ENCODE peak calls at places on chromosomes 4 and X, in nine cellular contexts. V, M, A, O, P, U, T, F and N are unnamed samples.

GRCh38 chr4:94595880-94596483 is 144.2 kb downstream of the PDLIM5 start:
- DNase-seq in V (peak), M (no peak), A (peak), O (no peak), P (no peak), U (peak), T (peak), F (peak), N (no peak)

GRCh38 chrX:42976729-42977366 is 198.9 kb upstream of the PPP1R2C start:
- DNase-seq in V (no peak), M (no peak), A (peak), O (no peak), P (no peak), U (no peak), T (no peak), F (peak), N (no peak)

GRCh38 chr4:88846232-88846790 is 148.7 kb upstream of the NAP1L5 start:
- DNase-seq in V (peak), M (no peak), A (no peak), O (no peak), P (no peak), U (peak), T (peak), F (no peak), N (no peak)

GRCh38 chrX:99172958-99173357 is 1237.1 kb downstream of the PCDH19 start:
- DNase-seq in V (no peak), M (no peak), A (no peak), O (no peak), P (no peak), U (no peak), T (no peak), F (no peak), N (no peak)

GRCh38 chr4:114659386-114660008 is 60.9 kb downstream of the UGT8 start:
- DNase-seq in V (peak), M (peak), A (peak), O (peak), P (no peak), U (peak), T (peak), F (peak), N (peak)

GRCh38 chr4:61734409-61734808 is 534.3 kb downstream of the ADGRL3 start:
- DNase-seq in V (no peak), M (no peak), A (no peak), O (no peak), P (no peak), U (no peak), T (no peak), F (no peak), N (no peak)

GRCh38 chrX:56783450-56783831 is 54.4 kb downstream of the NBDY start:
- DNase-seq in V (no peak), M (no peak), A (peak), O (no peak), P (no peak), U (peak), T (no peak), F (no peak), N (no peak)

GRCh38 chr4:19309365-19309764 is 942.3 kb upstream of the SLIT2 start:
- DNase-seq in V (peak), M (no peak), A (no peak), O (no peak), P (no peak), U (peak), T (peak), F (peak), N (no peak)

GRCh38 chrX:151153086-151153485 is 23.3 kb upstream of the GPR50 start:
- DNase-seq in V (peak), M (no peak), A (peak), O (no peak), P (no peak), U (peak), T (peak), F (peak), N (no peak)

GRCh38 chrX:150906694-150907093 is 8.2 kb upstream of the CD99L2 start:
- DNase-seq in V (no peak), M (no peak), A (no peak), O (no peak), P (no peak), U (no peak), T (no peak), F (no peak), N (no peak)

GRCh38 chrX:153384390-153384789 is 16.8 kb downstream of the PNMA6E start:
- DNase-seq in V (no peak), M (no peak), A (no peak), O (no peak), P (no peak), U (no peak), T (no peak), F (no peak), N (no peak)
- TF ChIP-seq CTCF in V (no peak), M (no peak), A (no peak), O (no peak), P (no peak), U (no peak), T (no peak), F (no peak), N (no peak)

DNA sequence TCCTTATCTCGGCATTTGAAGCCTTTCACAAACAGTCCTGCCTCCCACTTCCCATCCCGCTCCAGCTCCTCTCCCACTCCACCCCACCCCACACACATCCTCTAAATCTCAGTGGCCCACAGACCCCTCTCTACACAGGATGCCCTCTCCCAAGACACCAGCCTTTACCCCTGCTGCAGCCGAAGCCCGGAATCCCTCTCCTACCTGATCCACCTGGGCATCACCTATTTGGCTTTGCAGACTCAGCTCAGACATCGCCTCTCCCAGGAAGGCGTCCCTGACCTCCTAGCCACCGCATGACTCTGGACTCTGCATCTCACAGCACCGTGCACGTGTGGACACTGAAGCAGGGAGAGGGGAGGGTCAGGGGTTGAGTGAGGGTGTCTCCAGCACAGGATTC is 11.5 kb downstream of the PPP2R2C start:
- DNase-seq in V (no peak), M (no peak), A (no peak), O (no peak), P (peak), U (no peak), T (no peak), F (no peak), N (peak)
- TF ChIP-seq CTCF in V (no peak), M (no peak), A (no peak), O (no peak), P (no peak), U (no peak), T (no peak), F (no peak), N (no peak)

DNA sequence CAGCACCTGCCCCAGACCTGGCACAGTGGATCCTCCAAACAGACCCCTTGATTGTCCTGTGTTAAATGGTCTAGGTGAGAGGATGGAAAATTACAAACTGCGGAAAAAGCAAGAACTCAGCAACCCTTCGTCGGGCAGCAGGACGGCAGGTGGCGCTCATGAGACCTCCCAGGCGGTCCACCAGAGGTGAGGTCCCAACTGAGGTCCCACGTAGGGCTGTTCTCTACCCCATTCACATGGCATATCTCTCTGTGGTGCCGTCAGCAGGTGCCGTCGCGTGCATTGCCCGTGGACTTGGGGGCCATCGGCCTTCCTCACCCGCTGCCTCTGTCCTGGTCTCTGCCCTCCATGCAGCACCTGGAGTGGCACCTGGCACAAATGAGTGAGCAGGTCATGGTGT is 88.2 kb downstream of the CRMP1 start:
- DNase-seq in V (no peak), M (no peak), A (peak), O (no peak), P (no peak), U (no peak), T (no peak), F (no peak), N (no peak)
- TF ChIP-seq CTCF in V (no peak), M (no peak), A (peak), O (no peak), P (no peak), U (no peak), T (no peak), F (no peak), N (no peak)

DNA sequence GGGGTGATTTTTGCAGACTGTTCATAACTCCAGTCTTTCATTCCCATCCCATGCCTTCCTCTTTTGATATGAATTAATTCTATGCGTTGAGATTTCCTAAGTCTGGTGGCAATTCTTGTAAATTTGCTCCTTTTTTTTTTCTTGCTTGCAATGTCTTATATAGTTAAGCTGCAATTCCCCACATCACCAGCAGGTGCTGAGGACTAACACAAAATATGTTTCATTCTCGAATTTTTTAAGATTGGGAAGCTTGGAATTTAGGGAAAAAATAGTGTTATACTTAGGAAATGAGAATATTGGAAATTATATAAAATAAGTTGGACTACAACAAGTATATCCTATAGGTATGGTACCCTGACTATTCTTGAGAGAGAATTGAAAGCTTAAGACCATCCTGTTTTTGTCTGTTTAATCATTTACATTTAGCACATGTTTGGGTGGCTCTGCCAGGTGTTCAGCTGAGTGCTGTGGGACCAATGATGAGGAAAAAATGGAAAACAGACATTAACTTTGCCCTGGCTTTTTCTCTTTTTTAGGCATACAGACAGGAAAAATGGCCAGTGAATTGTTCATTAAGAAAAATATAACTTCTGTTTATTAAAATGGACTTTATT is 30.2 kb downstream of the AFF2 start:
- DNase-seq in V (peak), M (no peak), A (peak), O (no peak), P (no peak), U (peak), T (no peak), F (peak), N (no peak)
- TF ChIP-seq CTCF in V (peak), M (peak), A (peak), O (peak), P (no peak), U (peak), T (peak), F (peak), N (peak)

DNA sequence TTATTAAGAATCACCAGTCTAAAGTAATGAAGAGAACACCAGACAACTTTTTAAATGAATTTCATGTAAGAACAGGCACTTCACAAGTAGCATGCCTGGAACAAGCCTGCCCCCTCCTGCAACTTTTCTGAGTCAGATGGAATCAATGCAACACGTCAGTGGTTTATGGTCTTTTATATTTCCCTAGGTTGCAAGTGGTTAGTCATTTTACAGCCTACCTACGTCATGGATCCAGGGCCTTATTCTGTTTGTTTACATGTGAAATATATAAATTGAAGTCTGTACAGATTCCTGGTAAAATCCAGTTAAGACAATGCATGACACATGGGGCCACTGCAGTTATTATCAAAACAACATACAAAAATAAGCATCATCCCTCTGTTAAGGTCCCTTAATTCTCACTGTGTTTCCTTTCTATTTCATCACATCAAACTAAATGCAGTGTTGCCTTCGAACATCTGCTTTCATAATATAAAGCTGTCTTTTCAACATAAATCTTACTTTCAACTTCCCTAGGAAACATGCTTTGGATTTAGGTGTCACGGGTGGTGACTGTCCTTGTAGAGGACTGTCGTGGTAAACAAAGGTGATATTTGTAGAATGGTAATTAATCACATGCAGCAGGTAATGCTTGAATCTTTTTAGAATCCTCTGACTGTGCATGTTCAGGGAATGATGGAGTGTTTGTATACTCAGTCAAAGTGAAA is 309.3 kb downstream of the FRMPD4 start:
- DNase-seq in V (peak), M (no peak), A (no peak), O (no peak), P (no peak), U (peak), T (peak), F (peak), N (no peak)
- TF ChIP-seq CTCF in V (no peak), M (no peak), A (no peak), O (no peak), P (no peak), U (peak), T (no peak), F (peak), N (no peak)

DNA sequence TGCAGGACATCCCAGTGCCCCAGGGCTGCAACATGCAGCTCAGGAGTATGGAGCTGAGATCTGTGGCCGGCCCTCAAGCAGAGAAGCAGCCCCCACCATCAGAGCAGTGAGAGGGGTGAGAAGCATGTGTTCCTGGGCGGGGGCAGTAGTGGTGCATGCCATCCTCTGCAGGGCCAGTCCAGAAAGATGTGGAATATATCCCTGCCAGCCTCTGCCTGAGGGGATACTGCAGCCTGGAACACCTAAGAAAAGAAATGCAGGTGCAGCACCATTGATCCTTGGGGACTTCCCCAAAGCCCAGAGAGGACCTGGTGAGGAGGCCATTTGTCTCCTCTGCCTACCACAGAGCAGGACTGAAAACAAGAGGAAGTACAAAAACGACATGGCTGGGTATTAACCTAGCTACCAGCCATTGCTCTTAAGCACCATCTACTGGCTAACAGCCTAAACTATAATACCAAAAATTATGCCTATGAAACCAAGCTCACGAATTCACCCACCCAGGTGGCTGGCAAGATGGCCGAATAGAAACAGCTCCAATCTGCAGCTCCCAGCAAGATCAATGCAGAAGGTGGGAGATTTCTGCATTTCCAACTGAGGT is 158.8 kb downstream of the ADGRA3 start:
- DNase-seq in V (peak), M (no peak), A (no peak), O (no peak), P (no peak), U (peak), T (no peak), F (peak), N (no peak)
- TF ChIP-seq CTCF in V (peak), M (peak), A (no peak), O (peak), P (no peak), U (peak), T (no peak), F (peak), N (no peak)

GRCh38 chr4:4901877-4902276 is 42.4 kb downstream of the MSX1 start:
- DNase-seq in V (no peak), M (no peak), A (peak), O (no peak), P (no peak), U (no peak), T (no peak), F (no peak), N (no peak)
- TF ChIP-seq CTCF in V (no peak), M (no peak), A (peak), O (peak), P (no peak), U (no peak), T (no peak), F (no peak), N (no peak)

GRCh38 chr4:186587416-186588018 is 32.1 kb upstream of the MTNR1A start:
- DNase-seq in V (peak), M (peak), A (peak), O (peak), P (no peak), U (peak), T (peak), F (peak), N (no peak)
- TF ChIP-seq CTCF in V (peak), M (peak), A (peak), O (peak), P (peak), U (peak), T (peak), F (peak), N (peak)

DNA sequence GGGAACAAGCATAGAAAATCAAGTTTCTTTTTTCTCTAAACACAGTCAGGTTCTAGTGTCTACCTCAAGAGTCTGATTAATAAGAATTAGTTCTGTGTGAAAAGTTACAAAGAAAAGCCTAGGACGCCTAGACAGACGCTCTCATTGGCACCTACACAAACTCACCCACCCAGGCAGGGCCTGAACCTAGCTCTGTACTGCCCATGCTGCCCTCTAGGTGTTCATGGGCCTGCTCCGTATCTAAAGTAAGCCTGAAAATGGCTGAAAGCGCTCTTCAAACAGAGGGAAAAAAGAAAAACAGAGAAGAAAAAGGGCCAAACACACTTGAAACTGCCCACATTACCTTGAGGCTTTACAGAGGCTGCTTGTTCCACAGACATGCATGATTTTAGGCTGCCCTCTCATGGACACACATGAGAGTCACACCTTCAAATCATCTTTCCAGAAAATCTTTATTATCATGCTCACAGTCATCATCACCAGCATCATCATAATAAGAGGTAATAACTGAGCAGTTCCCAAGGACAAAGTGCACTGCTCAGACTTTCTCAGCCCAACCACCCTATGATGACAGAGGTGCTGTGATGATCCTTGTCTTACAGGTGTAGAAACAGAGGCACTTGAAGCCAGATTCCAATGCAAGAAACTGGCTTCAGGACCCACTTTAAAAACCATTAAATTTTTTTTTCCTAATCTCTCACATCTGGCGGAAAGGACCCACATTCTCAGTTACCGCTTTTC is 49.6 kb downstream of the MAP7D2 start:
- DNase-seq in V (peak), M (no peak), A (peak), O (no peak), P (no peak), U (peak), T (peak), F (peak), N (no peak)
- TF ChIP-seq CTCF in V (peak), M (peak), A (peak), O (peak), P (no peak), U (peak), T (peak), F (peak), N (no peak)

GRCh38 chr4:188086858-188087257 is 22.5 kb downstream of the TRIML2 start:
- DNase-seq in V (no peak), M (no peak), A (no peak), O (no peak), P (no peak), U (no peak), T (no peak), F (no peak), N (no peak)

GRCh38 chr4:188092824-188093223 is 16.6 kb downstream of the TRIML2 start:
- DNase-seq in V (no peak), M (no peak), A (no peak), O (no peak), P (no peak), U (peak), T (peak), F (no peak), N (no peak)
- TF ChIP-seq CTCF in V (no peak), M (no peak), A (no peak), O (no peak), P (no peak), U (no peak), T (no peak), F (no peak), N (no peak)